ENCODE peak calls at places on chromosomes 6 and 20, in six cellular contexts. C, V, N, U, Y and T are unnamed samples.

GRCh38 chr6:32318501-32318900 is 53.2 kb downstream of the TSBP1 start:
- DNase-seq in V (no peak), U (no peak), Y (no peak), C (no peak), N (no peak), T (no peak)

GRCh38 chr6:28218312-28219248 is 6.5 kb upstream of the ZSCAN9 start:
- DNase-seq in Y (peak; percentile 60), U (peak; percentile 41), N (no peak), C (peak; percentile 70), V (peak; percentile 64), T (peak; percentile 31)

GRCh38 chr6:157881375-157881774 is 58.3 kb downstream of the SNX9 start:
- DNase-seq in V (no peak), N (no peak), Y (no peak), C (no peak), U (no peak), T (no peak)

GRCh38 chr20:32456869-32457421 is 98.8 kb downstream of the ASXL1 start:
- DNase-seq in U (no peak), V (no peak), C (no peak), Y (peak; percentile 55), N (no peak), T (no peak)

GRCh38 chr6:156910938-156911337 is 133.8 kb downstream of the ARID1B start:
- DNase-seq in Y (no peak), V (no peak), C (no peak), N (no peak), U (no peak), T (no peak)

GRCh38 chr6:130955755-130956154 is 107.3 kb downstream of the EPB41L2 start:
- DNase-seq in C (no peak), N (no peak), U (no peak), V (no peak), Y (peak; percentile 53), T (no peak)

GRCh38 chr6:130366011-130366963 is at the start of gene TMEM200A:
- DNase-seq in U (no peak), V (peak; percentile 79), N (no peak), Y (no peak), C (no peak), T (peak; percentile 16)

GRCh38 chr20:23260181-23260840 is 90.3 kb upstream of the NXT1 start:
- DNase-seq in Y (no peak), U (no peak), N (no peak), V (no peak), C (no peak), T (no peak)

GRCh38 chr6:16902520-16902919 is 141.3 kb upstream of the ATXN1 start:
- DNase-seq in C (no peak), Y (no peak), U (no peak), V (no peak), N (no peak), T (no peak)

GRCh38 chr6:159727717-159728440 is 573 bp downstream of the WTAP start:
- DNase-seq in C (no peak), U (no peak), Y (peak; percentile 5), V (peak; percentile 39), N (peak; percentile 27), T (no peak)

GRCh38 chr6:34459899-34460593 is 5.8 kb upstream of the PACSIN1 start:
- DNase-seq in U (peak; percentile 51), N (peak; percentile 27), C (no peak), V (peak; percentile 67), Y (peak; percentile 73), T (peak; percentile 30)

DNA sequence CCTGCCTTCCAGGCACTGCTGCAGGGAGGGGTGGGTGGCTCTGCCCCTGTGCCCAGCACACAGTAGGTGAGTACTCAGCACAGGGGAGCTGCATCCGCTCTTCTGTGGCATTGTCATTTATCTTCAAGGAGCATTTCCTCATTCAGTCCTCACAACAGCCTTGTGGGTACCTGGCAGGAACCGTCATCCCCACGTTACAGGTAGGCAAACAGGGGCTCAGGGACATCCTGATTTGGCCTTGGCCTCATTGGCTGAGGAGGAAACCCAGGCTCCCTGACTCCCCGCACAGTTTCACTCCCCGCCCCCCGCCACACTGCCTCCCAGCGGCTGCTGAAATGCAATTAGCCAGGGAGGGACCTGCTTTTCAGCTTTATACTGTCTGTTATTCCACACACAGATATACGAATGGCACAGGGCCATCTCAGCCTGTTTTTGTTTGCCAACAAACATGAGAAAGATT is 24.3 kb upstream of the PNPLA1 start:
- DNase-seq in V (no peak), U (no peak), C (no peak), N (no peak), Y (no peak), T (no peak)
- TF ChIP-seq CTCF in V (no peak), U (no peak), C (no peak), N (no peak), Y (peak; percentile 20), T (no peak)

DNA sequence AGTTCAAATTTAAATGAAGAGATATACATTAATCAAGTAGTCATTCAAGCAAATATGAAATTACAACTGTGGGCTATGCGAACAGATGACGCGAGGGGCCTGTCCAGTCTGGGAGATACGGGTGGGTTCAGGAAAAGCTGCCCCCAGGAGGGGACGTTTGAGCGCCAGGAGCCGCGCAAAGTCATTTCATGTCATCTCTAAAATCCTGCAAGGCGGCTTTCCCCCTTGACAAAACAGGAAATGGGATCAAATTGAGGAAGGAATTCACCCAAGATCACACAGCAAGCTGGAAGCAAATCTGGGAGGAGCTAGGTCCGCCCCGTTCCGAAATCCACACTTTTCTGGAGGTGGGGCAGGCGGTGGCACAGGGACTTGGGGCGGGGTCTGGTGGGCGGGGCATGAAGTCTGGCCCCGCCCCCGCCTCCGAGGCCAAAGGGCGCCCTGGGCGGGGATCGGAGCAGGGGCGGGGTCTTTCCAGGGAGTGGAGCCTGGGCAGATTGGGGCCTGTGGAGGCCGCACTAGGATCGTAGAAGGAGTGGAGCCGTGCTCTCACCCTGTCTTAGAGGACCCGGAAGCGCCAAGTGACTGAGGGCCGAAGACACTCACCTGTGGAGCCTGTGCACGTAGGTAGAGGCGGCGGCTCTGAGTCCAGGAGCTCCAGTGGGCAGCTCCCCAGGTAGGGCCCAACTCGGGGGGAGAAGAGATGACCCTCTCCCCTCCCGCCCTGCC is at the start of gene LPIN3:
- DNase-seq in Y (peak; percentile 98), V (peak; percentile 91), U (peak; percentile 18), N (peak; percentile 22), C (peak; percentile 96), T (no peak)
- TF ChIP-seq CTCF in Y (no peak), V (peak; percentile 10), U (peak; percentile 57), N (peak; percentile 60), C (peak; percentile 58), T (peak; percentile 28)

GRCh38 chr6:24985313-24985712 is 49.6 kb upstream of the RIPOR2 start:
- DNase-seq in N (no peak), C (no peak), V (no peak), U (no peak), Y (no peak), T (no peak)

GRCh38 chr6:24982231-24982630 is 46.5 kb upstream of the RIPOR2 start:
- DNase-seq in C (no peak), V (peak; percentile 21), N (no peak), U (no peak), Y (no peak), T (no peak)

GRCh38 chr6:24981385-24981758 is 45.6 kb upstream of the RIPOR2 start:
- DNase-seq in Y (peak; percentile 14), U (no peak), C (peak; percentile 54), V (no peak), N (no peak), T (no peak)

GRCh38 chr6:24980507-24981384 is 45.0 kb upstream of the RIPOR2 start:
- DNase-seq in C (peak; percentile 44), N (no peak), V (no peak), U (no peak), Y (peak; percentile 19), T (no peak)
- TF ChIP-seq CTCF in C (no peak), N (no peak), V (no peak), U (no peak), Y (no peak), T (no peak)

GRCh38 chr6:30260036-30260504 is 46.9 kb upstream of the TRIM26 start:
- DNase-seq in N (no peak), U (no peak), V (peak; percentile 17), Y (no peak), C (no peak), T (peak; percentile 18)

GRCh38 chr6:30263734-30264133 is 50.5 kb upstream of the TRIM26 start:
- DNase-seq in Y (peak; percentile 95), C (peak; percentile 42), N (no peak), V (peak; percentile 14), U (peak; percentile 49), T (no peak)

GRCh38 chr6:30258204-30258603 is 45.0 kb upstream of the TRIM26 start:
- DNase-seq in N (no peak), V (no peak), C (no peak), Y (no peak), U (no peak), T (no peak)

GRCh38 chr6:30264731-30265130 is 51.5 kb upstream of the TRIM26 start:
- DNase-seq in Y (no peak), U (peak; percentile 56), C (no peak), N (no peak), V (no peak), T (no peak)

DNA sequence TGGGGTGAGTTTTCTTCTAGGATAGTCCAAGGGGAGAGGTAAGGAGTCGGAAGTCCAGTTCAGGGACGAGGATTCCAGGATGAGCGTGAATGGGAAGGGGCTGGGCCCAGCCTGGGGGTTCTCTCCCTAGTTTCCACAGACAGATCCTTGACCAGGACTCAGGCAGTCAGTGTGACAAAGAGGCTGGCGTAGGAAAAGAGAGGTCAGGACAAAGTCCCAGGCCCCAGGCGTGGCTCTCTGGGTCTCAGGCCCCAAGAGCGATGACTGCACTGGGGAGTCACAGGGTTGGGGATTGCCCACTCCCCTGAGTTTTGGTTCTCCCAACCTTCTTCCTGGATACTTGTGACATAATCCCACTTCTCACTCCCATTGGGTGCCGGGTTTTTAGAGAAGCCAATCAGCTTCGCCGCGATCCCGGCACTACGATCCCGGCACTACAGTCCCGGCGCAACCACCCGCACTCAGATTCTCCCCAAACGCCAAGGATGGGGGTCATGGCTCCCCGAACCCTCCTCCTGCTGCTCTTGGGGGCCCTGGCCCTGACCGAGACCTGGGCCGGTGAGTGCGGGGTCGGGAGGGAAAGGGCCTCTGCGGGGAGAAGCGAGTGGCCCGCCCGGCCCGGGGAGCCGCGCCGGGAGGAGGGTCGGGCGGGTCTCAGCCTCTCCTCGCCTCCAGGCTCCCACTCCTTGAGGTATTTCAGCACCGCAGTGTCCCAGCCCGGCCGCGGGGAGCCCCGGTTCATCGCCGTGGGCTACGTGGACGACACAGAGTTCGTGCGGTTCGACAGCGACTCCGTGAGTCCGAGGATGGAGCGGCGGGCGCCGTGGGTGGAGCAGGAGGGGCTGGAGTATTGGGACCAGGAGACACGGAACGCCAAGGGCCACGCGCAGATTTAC is 46.2 kb upstream of the TRIM26 start:
- DNase-seq in C (peak; percentile 53), N (peak; percentile 43), Y (peak; percentile 83), V (peak; percentile 67), U (peak; percentile 83), T (peak; percentile 51)
- TF ChIP-seq CTCF in C (no peak), N (peak; percentile 38), Y (no peak), V (peak; percentile 20), U (peak; percentile 37), T (no peak)

DNA sequence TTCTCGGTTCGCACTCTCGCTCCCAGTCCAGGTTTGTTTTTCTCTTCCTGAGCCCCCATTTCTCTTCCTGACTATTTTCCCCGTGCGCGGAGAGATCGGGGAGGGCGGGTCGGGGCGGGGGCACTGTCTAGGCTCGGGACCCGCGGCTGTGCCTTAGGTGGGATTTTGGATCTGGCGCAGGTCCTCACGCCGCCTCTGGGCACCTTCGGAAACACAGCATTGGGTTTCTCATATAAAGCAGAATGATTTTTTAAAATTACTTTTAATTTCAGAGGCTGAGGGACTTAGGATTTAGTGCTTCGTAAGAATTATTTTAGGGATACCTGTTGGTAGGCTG is 324 bp downstream of the STX11 start:
- DNase-seq in U (no peak), V (peak; percentile 29), Y (peak; percentile 13), N (peak; percentile 30), C (no peak), T (peak; percentile 29)
- TF ChIP-seq CTCF in U (no peak), V (peak; percentile 6), Y (no peak), N (peak; percentile 65), C (peak; percentile 33), T (peak; percentile 46)